ENCODE peak calls at places on chromosomes 13 and 19, in seven cellular contexts. T is amygdala, Z is NCI-H1436, D is stromal cell of bone marrow, W is activated B cell treated with CpG ODN at 0.5 μM for 24 hours, P is AG08395, G is nephron progenitor cell. X is an unnamed sample.

GRCh38 chr19:13150187-13150918 is at the start of the genes IER2 and STX10:
- DNase-seq in T (peak), Z (peak), D (peak), W (peak), P (peak), G (peak), X (peak)

GRCh38 chr13:20616059-20616797 is 49.3 kb downstream of the IFT88 start:
- DNase-seq in T (no peak), Z (no peak), D (peak), W (no peak), P (peak), G (no peak), X (no peak)

GRCh38 chr13:38979891-38980627 is 10.6 kb downstream of the STOML3 start:
- DNase-seq in T (no peak), Z (no peak), D (no peak), W (no peak), P (no peak), G (no peak), X (no peak)

GRCh38 chr19:7648265-7649014 is 11.5 kb downstream of the STXBP2 start:
- DNase-seq in T (no peak), Z (no peak), D (no peak), W (no peak), P (no peak), G (no peak), X (no peak)

GRCh38 chr13:59960683-59961082 is 203.0 kb downstream of the DIAPH3 start:
- DNase-seq in T (no peak), Z (no peak), D (peak), W (no peak), P (no peak), G (no peak), X (no peak)

GRCh38 chr13:75931116-75931515 is 295.0 kb downstream of the LMO7 start:
- DNase-seq in T (no peak), Z (no peak), D (peak), W (no peak), P (peak), G (no peak), X (no peak)

GRCh38 chr19:10292206-10292788 is 2.5 kb downstream of the ICAM5 start:
- DNase-seq in T (no peak), Z (no peak), D (no peak), W (peak), P (peak), G (peak), X (peak)

GRCh38 chr13:46149272-46150133 is 32.5 kb downstream of the LCP1 start:
- DNase-seq in T (no peak), Z (no peak), D (no peak), W (no peak), P (no peak), G (no peak), X (no peak)

GRCh38 chr19:57708641-57709354 is at the start of gene ZNF154:
- DNase-seq in T (peak), Z (no peak), D (peak), W (peak), P (peak), G (peak), X (no peak)